ENCODE peak calls at places on chromosomes 12 and 14, in six cellular contexts. C is CD8-positive, alpha-beta memory T cell; A is EH; K is tibial artery; G is breast epithelium; Q is GM10248. N is an unnamed sample.
A peak's percentile ranks its signal among the peaks of the same experiment; 100 is the strongest.

GRCh38 chr12:124786065-124786964 is 77.3 kb downstream of the SCARB1 start:
- DNase-seq in C (no peak), Q (no peak), A (peak; percentile 95), G (peak; percentile 82), K (peak; percentile 66), N (peak; percentile 91)

GRCh38 chr14:99159341-99160340 is 112.4 kb downstream of the BCL11B start:
- DNase-seq in C (no peak), A (no peak), G (no peak), Q (no peak), K (no peak), N (no peak)

GRCh38 chr12:110689002-110689600 is at the start of gene HVCN1:
- DNase-seq in K (peak; percentile 60), A (peak; percentile 43), G (no peak), C (peak; percentile 70), Q (peak; percentile 83), N (no peak)

GRCh38 chr12:48910196-48910595 is 15.1 kb downstream of the FKBP11 start:
- DNase-seq in Q (no peak), A (no peak), K (no peak), G (no peak), C (no peak), N (no peak)

GRCh38 chr12:53596920-53597363 is 29.2 kb downstream of the ATF7 start:
- DNase-seq in K (no peak), G (no peak), C (no peak), A (peak; percentile 77), Q (no peak), N (peak; percentile 48)

GRCh38 chr12:65113621-65114035 is 7.5 kb downstream of the WIF1 start:
- DNase-seq in A (no peak), K (no peak), G (no peak), C (no peak), Q (no peak), N (no peak)

GRCh38 chr14:105051182-105052109 is 13.8 kb downstream of the GPR132 start:
- DNase-seq in G (no peak), A (no peak), Q (no peak), K (no peak), C (no peak), N (no peak)

GRCh38 chr12:80129895-80130535 is 30.7 kb downstream of the OTOGL start:
- DNase-seq in K (no peak), A (peak; percentile 63), C (no peak), Q (no peak), G (no peak), N (no peak)

GRCh38 chr12:93682846-93683261 is 5.7 kb downstream of the CRADD start:
- DNase-seq in C (no peak), G (no peak), A (no peak), K (no peak), Q (no peak), N (no peak)

GRCh38 chr12:57591567-57592325 is 754 bp downstream of the PIP4K2C start:
- DNase-seq in G (no peak), A (peak; percentile 48), K (peak; percentile 40), C (no peak), Q (no peak), N (no peak)

GRCh38 chr12:131872154-131873046 is 22.0 kb upstream of the ULK1 start:
- DNase-seq in A (peak; percentile 98), K (no peak), G (peak; percentile 76), C (no peak), Q (peak; percentile 12), N (no peak)

GRCh38 chr12:65754744-65755595 is 69.3 kb upstream of the HMGA2 start:
- DNase-seq in A (no peak), C (no peak), Q (no peak), G (no peak), K (no peak), N (no peak)

GRCh38 chr14:50477760-50478159 is 54.6 kb downstream of the MAP4K5 start:
- DNase-seq in C (no peak), Q (no peak), K (no peak), G (no peak), A (no peak), N (no peak)

GRCh38 chr12:115102450-115102849 is 418.5 kb upstream of the TBX3 start:
- DNase-seq in K (no peak), Q (no peak), G (no peak), C (no peak), A (no peak), N (no peak)

GRCh38 chr12:123115409-123116111 is 35.3 kb downstream of the PITPNM2 start:
- DNase-seq in G (no peak), Q (peak; percentile 46), C (no peak), K (peak; percentile 83), A (peak; percentile 96), N (no peak)

GRCh38 chr12:111692575-111693210 is 6.8 kb downstream of the ACAD10 start:
- DNase-seq in C (no peak), A (peak; percentile 16), Q (no peak), G (no peak), K (no peak), N (no peak)

GRCh38 chr12:59069481-59069880 is 149.2 kb upstream of the LRIG3 start:
- DNase-seq in G (no peak), K (no peak), Q (no peak), C (no peak), A (no peak), N (no peak)

GRCh38 chr12:53190108-53190729 is 9.5 kb upstream of the CSAD start:
- DNase-seq in Q (peak; percentile 61), A (peak; percentile 64), G (no peak), K (peak; percentile 58), C (peak; percentile 67), N (peak; percentile 69)

GRCh38 chr12:52144512-52145227 is 47.1 kb downstream of the KRT80 start:
- DNase-seq in K (no peak), C (no peak), Q (no peak), G (no peak), A (no peak), N (no peak)

GRCh38 chr12:66600805-66601392 is 78.0 kb downstream of the GRIP1 start:
- DNase-seq in A (no peak), G (no peak), Q (no peak), K (no peak), C (no peak), N (peak; percentile 80)

GRCh38 chr12:88391556-88391955 is 188.7 kb downstream of the KITLG start:
- DNase-seq in C (no peak), K (no peak), A (peak; percentile 92), Q (peak; percentile 39), G (no peak), N (no peak)

GRCh38 chr14:29494312-29494711 is 433.3 kb downstream of the PRKD1 start:
- DNase-seq in A (no peak), Q (no peak), G (no peak), C (no peak), K (no peak), N (no peak)

GRCh38 chr12:72271401-72271740 is 799 bp upstream of the TRHDE start:
- DNase-seq in A (peak; percentile 79), G (no peak), Q (no peak), K (no peak), C (no peak), N (no peak)

GRCh38 chr14:95507701-95508103 is 8.7 kb downstream of the SYNE3 start:
- DNase-seq in Q (no peak), K (peak; percentile 63), G (peak; percentile 62), A (peak; percentile 89), C (no peak), N (no peak)

GRCh38 chr12:52202361-52203078 is 10.7 kb upstream of the KRT80 start:
- DNase-seq in Q (no peak), C (no peak), K (no peak), A (peak; percentile 41), G (no peak), N (peak; percentile 42)